ENCODE peak calls at places on chromosomes 5 and 9, in nine cellular contexts. F, Q, R, K, Y, A, J, X and H are unnamed samples. For H3K4me1, the result is how much of the 10 kb centered on the place peaks cover.

GRCh38 chr9:122222741-122223140 is 6.0 kb downstream of the LHX6 start:
- DNase-seq in X (no peak), R (no peak), F (no peak), J (no peak), K (no peak), Y (no peak), Q (no peak), A (no peak), H (no peak)

GRCh38 chr9:34275811-34276210 is 53.3 kb downstream of the KIF24 start:
- DNase-seq in J (no peak), Y (no peak), X (no peak), K (no peak), F (no peak), Q (no peak), R (no peak), A (no peak), H (no peak)

GRCh38 chr5:38616061-38616460 is 59.6 kb upstream of the LIFR start:
- DNase-seq in A (peak), X (peak), Q (no peak), Y (no peak), R (no peak), J (no peak), F (no peak), K (no peak), H (no peak)

GRCh38 chr9:111657051-111657450 is 4.4 kb upstream of the GNG10 start:
- DNase-seq in Y (no peak), X (no peak), K (no peak), J (no peak), A (no peak), R (no peak), Q (no peak), F (peak), H (no peak)

GRCh38 chr9:92964981-92965758 is 17.8 kb downstream of the FGD3 start:
- DNase-seq in K (no peak), R (no peak), J (no peak), F (peak), A (no peak), Y (no peak), Q (no peak), X (no peak), H (no peak)

GRCh38 chr9:85527331-85528015 is 214.3 kb downstream of the AGTPBP1 start:
- DNase-seq in J (no peak), F (no peak), R (no peak), Y (no peak), Q (no peak), K (no peak), X (no peak), A (no peak), H (no peak)

GRCh38 chr5:56759521-56759920 is 55.8 kb upstream of the MAP3K1 start:
- DNase-seq in K (no peak), F (no peak), J (no peak), R (no peak), A (no peak), Q (no peak), Y (peak), X (no peak), H (peak)

GRCh38 chr9:127136081-127136879 is 13.8 kb upstream of the ANGPTL2 start:
- DNase-seq in Q (no peak), R (no peak), F (no peak), Y (no peak), X (no peak), K (no peak), A (no peak), J (no peak), H (no peak)

GRCh38 chr9:5552301-5552700 is 42.0 kb downstream of the PDCD1LG2 start:
- DNase-seq in Y (no peak), K (no peak), R (no peak), X (peak), A (peak), F (no peak), Q (no peak), J (no peak), H (peak)

GRCh38 chr5:72688926-72689325 is 127.5 kb upstream of the TNPO1 start:
- DNase-seq in J (no peak), Q (no peak), F (no peak), Y (no peak), X (no peak), R (no peak), A (no peak), K (no peak), H (no peak)

GRCh38 chr5:35319231-35320002 is 89.1 kb upstream of the PRLR start:
- DNase-seq in F (peak), R (no peak), Y (no peak), K (no peak), J (no peak), A (peak), X (peak), Q (peak), H (peak)

GRCh38 chr5:128237504-128237903 is 153.9 kb downstream of the SLC12A2 start:
- DNase-seq in A (peak), J (no peak), K (no peak), R (no peak), Y (no peak), Q (peak), F (no peak), X (peak), H (no peak)

GRCh38 chr5:72280655-72281069 is 39.4 kb downstream of the MRPS27 start:
- DNase-seq in R (peak), X (peak), A (peak), Q (peak), F (no peak), J (peak), K (peak), Y (peak), H (peak)

DNA sequence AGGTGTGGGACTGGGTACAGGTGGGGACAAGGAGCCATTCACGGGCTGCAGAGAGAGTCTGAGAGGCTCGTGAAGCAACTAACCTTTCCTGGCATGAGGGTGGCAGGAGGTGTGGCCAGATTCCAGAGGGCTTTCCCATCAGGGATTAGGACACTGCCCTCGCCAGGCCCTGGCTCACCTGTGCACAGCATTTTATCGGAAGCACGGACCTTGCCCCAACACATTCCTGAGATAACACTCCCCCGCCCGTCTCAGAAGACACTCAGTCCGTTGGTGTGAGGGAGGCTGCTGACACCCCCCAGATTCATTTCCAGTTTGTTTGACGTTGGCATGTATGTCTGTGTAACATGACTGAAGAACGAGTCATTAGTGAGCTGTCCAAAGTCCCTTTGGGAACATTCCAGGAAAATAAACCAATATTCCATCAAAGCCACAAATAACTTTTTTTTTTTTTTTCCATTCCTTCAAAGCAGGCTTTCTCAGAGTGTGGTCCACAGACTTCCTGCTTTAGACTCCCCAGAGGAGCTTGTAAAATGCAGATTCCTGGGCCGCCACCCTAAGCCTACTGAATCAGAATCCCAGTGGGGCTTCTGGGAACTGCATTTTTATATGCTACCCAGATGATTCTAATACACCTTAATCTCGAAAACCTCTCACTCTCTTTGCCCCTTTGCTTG is 23.4 kb downstream of the WWC1 start:
- DNase-seq in F (peak), J (peak), R (peak), Y (peak), K (no peak), A (peak), Q (peak), X (peak), H (peak)
- H3K27ac ChIP-seq in F (peak), J (no peak), R (peak), Y (peak), K (no peak), A (peak), Q (peak), X (peak), H (peak)

GRCh38 chr9:114080195-114080772 is 2.2 kb upstream of the AMBP start:
- DNase-seq in K (no peak), F (no peak), Q (no peak), A (no peak), Y (no peak), R (no peak), J (no peak), X (no peak), H (no peak)

GRCh38 chr9:114077162-114077837 is 800 bp downstream of the AMBP start:
- DNase-seq in Y (no peak), R (no peak), X (no peak), A (no peak), J (no peak), Q (no peak), K (no peak), F (no peak), H (no peak)

GRCh38 chr9:114076237-114077161 is 1.6 kb downstream of the AMBP start:
- DNase-seq in Y (no peak), Q (no peak), K (no peak), J (peak), A (no peak), X (no peak), F (no peak), R (no peak), H (no peak)

GRCh38 chr9:114078781-114079156 is 669 bp upstream of the AMBP start:
- DNase-seq in Q (no peak), X (no peak), J (no peak), K (no peak), A (no peak), F (no peak), R (no peak), Y (no peak), H (no peak)

DNA sequence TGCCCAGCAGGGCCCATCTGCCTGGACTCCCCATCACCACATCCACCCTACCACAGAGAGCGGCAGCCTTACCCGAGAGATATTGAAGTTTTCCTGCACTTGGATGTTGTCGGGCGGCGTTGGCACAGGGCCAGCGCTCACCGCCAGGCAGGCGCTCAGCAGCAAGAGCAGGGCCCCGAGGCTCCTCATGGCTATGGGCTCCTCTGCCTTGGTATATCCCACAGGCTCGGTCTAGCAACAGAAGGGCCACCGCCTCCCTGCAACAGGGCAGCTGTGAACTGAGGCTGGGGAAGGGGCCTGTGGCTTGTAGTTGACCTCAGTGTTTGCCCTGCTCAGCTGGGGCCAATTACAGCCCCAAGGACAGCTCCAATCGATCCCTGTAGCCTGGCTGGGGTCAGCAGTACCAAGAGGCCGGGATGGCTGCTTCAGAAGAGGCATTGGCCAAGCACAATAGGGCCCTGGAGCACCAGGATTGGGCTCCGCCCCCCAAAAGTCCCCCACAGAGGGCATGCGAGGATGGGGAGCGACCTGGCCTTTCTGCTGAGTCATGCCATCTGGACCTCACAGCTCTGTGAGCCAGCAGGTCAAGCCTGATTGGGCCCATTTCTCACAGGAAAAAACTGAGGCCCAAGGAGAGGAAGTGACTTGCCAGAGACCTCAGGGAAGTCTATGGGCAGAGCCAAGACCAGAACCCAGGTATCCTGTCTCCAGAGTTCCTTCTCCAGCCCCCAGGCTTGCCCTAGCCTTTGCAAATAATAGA is at the start of gene AMBP:
- DNase-seq in K (peak), Q (no peak), R (no peak), Y (no peak), X (no peak), F (peak), A (no peak), J (no peak), H (no peak)
- H3K4me1 ChIP-seq in K (under half), Q (under half), R (half or more), Y (under half), X (under half), F (under half), A (under half), J (under half), H (under half)

GRCh38 chr5:16483361-16483760 is 17.8 kb upstream of the ZNF622 start:
- DNase-seq in R (no peak), A (no peak), K (no peak), X (no peak), Q (peak), Y (no peak), F (peak), J (no peak), H (no peak)

GRCh38 chr5:16489322-16489791 is 23.8 kb upstream of the ZNF622 start:
- DNase-seq in F (peak), J (no peak), A (peak), K (peak), Q (peak), R (peak), X (peak), Y (peak), H (no peak)

GRCh38 chr5:16487448-16487847 is 21.8 kb upstream of the ZNF622 start:
- DNase-seq in F (peak), A (no peak), Q (no peak), Y (no peak), J (no peak), X (no peak), K (no peak), R (no peak), H (no peak)

GRCh38 chr5:16484081-16484480 is 18.5 kb upstream of the ZNF622 start:
- DNase-seq in J (no peak), Q (peak), R (no peak), F (no peak), X (no peak), A (no peak), K (no peak), Y (no peak), H (peak)

DNA sequence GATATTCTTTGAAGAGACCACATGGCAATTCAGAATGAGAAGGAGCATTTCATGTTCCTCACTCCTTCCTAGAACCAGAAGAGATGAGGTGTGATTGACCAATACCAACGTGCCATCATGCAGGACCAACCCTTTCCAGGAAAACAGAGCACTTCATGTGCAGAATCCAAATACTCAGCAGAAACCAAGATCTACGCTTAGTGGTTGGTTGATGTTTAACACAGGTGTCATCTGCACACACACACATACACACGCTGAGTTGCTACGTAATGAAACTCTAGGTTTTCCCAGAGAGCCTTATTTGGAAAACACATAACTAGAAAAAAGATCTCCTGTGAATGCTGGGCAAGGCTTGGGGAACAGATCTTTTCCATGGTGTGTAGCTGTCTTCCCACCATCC is 21.1 kb upstream of the ZNF622 start:
- DNase-seq in R (no peak), A (no peak), Q (no peak), Y (no peak), K (no peak), X (no peak), F (no peak), J (no peak), H (no peak)
- H3K27ac ChIP-seq in R (no peak), A (no peak), Q (no peak), Y (no peak), K (no peak), X (no peak), F (no peak), J (no peak), H (no peak)

GRCh38 chr9:131403493-131403773 is 9.5 kb downstream of the PRRC2B start:
- DNase-seq in Q (no peak), K (no peak), J (no peak), X (no peak), A (no peak), F (no peak), R (no peak), Y (no peak), H (no peak)
- H3K4me1 ChIP-seq in Q (half or more), K (under half), J (under half), X (half or more), A (half or more), F (under half), R (half or more), Y (under half), H (half or more)

GRCh38 chr5:168268949-168269943 is 22.2 kb upstream of the WWC1 start:
- DNase-seq in Y (peak), K (peak), X (peak), Q (peak), R (peak), F (peak), J (peak), A (peak), H (peak)
- H3K27ac ChIP-seq in Y (peak), K (no peak), X (no peak), Q (no peak), R (peak), F (no peak), J (no peak), A (no peak), H (no peak)

GRCh38 chr9:70055867-70056266 is 12.2 kb downstream of the MAMDC2 start:
- DNase-seq in J (no peak), Y (no peak), R (no peak), X (no peak), A (no peak), Q (no peak), F (no peak), K (no peak), H (no peak)
- H3K4me1 ChIP-seq in J (under half), Y (under half), R (under half), X (under half), A (under half), Q (under half), F (under half), K (under half), H (under half)

GRCh38 chr5:169467382-169467781 is 116.2 kb upstream of the SPDL1 start:
- DNase-seq in R (no peak), Y (no peak), K (no peak), X (no peak), Q (no peak), F (no peak), J (no peak), A (peak), H (no peak)
- H3K27ac ChIP-seq in R (no peak), Y (no peak), K (no peak), X (no peak), Q (no peak), F (no peak), J (no peak), A (no peak), H (no peak)

DNA sequence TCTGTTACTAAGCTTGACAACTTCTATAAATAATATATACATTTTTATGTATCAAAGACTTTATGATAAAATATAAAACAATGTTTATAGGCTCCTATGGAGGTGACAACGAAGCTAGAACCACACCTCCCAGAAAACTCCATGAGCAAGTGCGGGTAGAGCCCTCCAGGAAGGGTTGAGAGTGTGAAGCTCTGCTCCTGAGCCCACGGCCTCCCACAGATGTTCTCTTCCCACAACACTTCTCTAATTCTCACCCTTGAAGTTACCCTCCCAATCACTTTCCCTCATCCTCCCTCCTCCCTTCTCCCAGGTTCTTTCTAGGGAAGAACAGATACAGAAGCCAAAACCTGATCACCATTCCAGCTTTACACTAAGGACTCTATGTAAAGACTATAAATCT is 427.6 kb downstream of the SPOCK1 start:
- DNase-seq in X (no peak), F (no peak), A (no peak), R (no peak), Q (no peak), Y (no peak), K (no peak), J (no peak), H (no peak)
- H3K4me1 ChIP-seq in X (under half), F (under half), A (under half), R (under half), Q (under half), Y (under half), K (under half), J (under half), H (under half)

GRCh38 chr5:95718738-95719137 is 12.4 kb upstream of the RHOBTB3 start:
- DNase-seq in K (no peak), Y (no peak), A (no peak), R (no peak), J (no peak), Q (no peak), F (no peak), X (no peak), H (no peak)
- H3K27ac ChIP-seq in K (peak), Y (no peak), A (no peak), R (no peak), J (no peak), Q (no peak), F (no peak), X (no peak), H (no peak)